ENCODE peak calls at places on chromosomes 13 and 19, in ten cellular contexts. D is iPS-NIHi11; R is hippocampal formation; Y is brain microvascular endothelial cell; X is amygdala; F is NAMALWA; P is esophagus muscularis mucosa; O is dorsolateral prefrontal cortex; C is CD4-positive, CD25-positive, alpha-beta regulatory T cell; E is substantia nigra. U is an unnamed sample.

GRCh38 chr13:99258210-99258860 is at the start of gene GPR18:
- DNase-seq in Y (no peak), X (no peak), O (no peak), R (no peak), D (no peak), C (peak; percentile 88), P (no peak), E (no peak), F (peak; percentile 91), U (no peak)

GRCh38 chr13:74210693-74211393 is 76.6 kb upstream of the KLF12 start:
- DNase-seq in P (no peak), C (no peak), O (no peak), R (no peak), D (no peak), X (no peak), Y (peak; percentile 98), E (no peak), F (no peak), U (no peak)

GRCh38 chr13:105471683-105472082 is 1063.8 kb downstream of the EFNB2 start:
- DNase-seq in P (no peak), X (no peak), D (no peak), E (no peak), F (no peak), R (no peak), C (no peak), O (no peak), Y (no peak), U (no peak)

GRCh38 chr13:28611654-28612131 is 47.2 kb upstream of the POMP start:
- DNase-seq in O (no peak), P (no peak), X (no peak), E (no peak), R (no peak), Y (peak; percentile 21), F (no peak), D (no peak), C (peak; percentile 50), U (no peak)

GRCh38 chr19:3065675-3066357 is 3.5 kb upstream of the TLE5 start:
- DNase-seq in C (no peak), P (no peak), Y (no peak), R (no peak), F (peak; percentile 87), E (no peak), X (no peak), D (no peak), O (no peak), U (no peak)

GRCh38 chr19:29277107-29277506 is 64.2 kb upstream of the UQCRFS1 start:
- DNase-seq in Y (no peak), F (peak; percentile 59), E (no peak), C (peak; percentile 79), X (no peak), P (no peak), D (peak; percentile 71), O (no peak), R (no peak), U (no peak)

GRCh38 chr13:49627831-49628652 is at the start of gene ARL11:
- DNase-seq in D (peak; percentile 82), C (peak; percentile 68), O (no peak), X (no peak), P (no peak), F (peak; percentile 92), Y (no peak), E (peak; percentile 30), R (peak; percentile 31), U (peak; percentile 49)

GRCh38 chr19:8161135-8161646 is 11.8 kb upstream of the FBN3 start:
- DNase-seq in R (peak; percentile 5), C (peak; percentile 51), P (no peak), X (no peak), E (no peak), Y (peak; percentile 12), O (peak; percentile 53), F (peak; percentile 80), D (peak; percentile 69), U (no peak)

GRCh38 chr19:1026189-1027019 is at the start of gene CNN2:
- DNase-seq in O (no peak), R (no peak), P (no peak), Y (peak; percentile 69), E (no peak), C (peak; percentile 73), X (no peak), D (peak; percentile 91), F (peak; percentile 59), U (peak; percentile 12)

GRCh38 chr19:42422576-42423461 is 4.4 kb downstream of the LIPE start:
- DNase-seq in E (no peak), O (peak; percentile 54), F (peak; percentile 78), X (no peak), C (peak; percentile 72), R (peak; percentile 79), Y (no peak), P (no peak), D (peak; percentile 52), U (peak; percentile 77)

GRCh38 chr19:452829-453228 is 8.0 kb downstream of the SHC2 start:
- DNase-seq in F (no peak), C (no peak), P (no peak), X (no peak), O (no peak), Y (no peak), E (no peak), D (no peak), R (no peak), U (no peak)

GRCh38 chr13:33626407-33626806 is 191.5 kb upstream of the RFC3 start:
- DNase-seq in R (no peak), O (no peak), X (no peak), E (no peak), C (no peak), F (no peak), Y (no peak), P (peak; percentile 17), D (no peak), U (no peak)

GRCh38 chr19:5341448-5341820 is 822 bp upstream of the PTPRS start:
- DNase-seq in O (no peak), P (no peak), C (no peak), Y (no peak), X (no peak), E (no peak), D (no peak), F (no peak), R (no peak), U (no peak)

GRCh38 chr13:91557328-91557727 is 158.9 kb downstream of the GPC5 start:
- DNase-seq in E (no peak), R (no peak), D (no peak), F (no peak), Y (no peak), C (no peak), O (no peak), X (no peak), P (no peak), U (no peak)

GRCh38 chr19:55447421-55448174 is 4.5 kb upstream of the SHISA7 start:
- DNase-seq in C (no peak), X (peak; percentile 53), R (peak; percentile 72), D (no peak), O (peak; percentile 94), Y (no peak), P (no peak), F (peak; percentile 59), E (peak; percentile 20), U (peak; percentile 66)

GRCh38 chr19:5686647-5687359 is 3.3 kb upstream of the RPL36 start:
- DNase-seq in C (peak; percentile 92), E (peak; percentile 84), P (peak; percentile 100), O (peak; percentile 91), D (peak; percentile 94), F (peak; percentile 97), Y (peak; percentile 90), R (peak; percentile 88), X (peak; percentile 81), U (peak; percentile 65)

GRCh38 chr19:2289714-2290435 is 7.9 kb upstream of the PEAK3 start:
- DNase-seq in C (peak; percentile 92), D (no peak), Y (no peak), P (no peak), X (no peak), E (no peak), R (no peak), F (peak; percentile 83), O (no peak), U (no peak)

GRCh38 chr19:18507021-18507726 is 14.7 kb downstream of the ELL start:
- DNase-seq in X (no peak), Y (no peak), C (peak; percentile 71), D (no peak), P (no peak), R (no peak), F (no peak), O (peak; percentile 79), E (no peak), U (no peak)

GRCh38 chr13:43156916-43157315 is 133.5 kb downstream of the DNAJC15 start:
- DNase-seq in Y (no peak), C (no peak), D (no peak), R (no peak), X (no peak), O (no peak), P (peak; percentile 86), F (no peak), E (no peak), U (no peak)

GRCh38 chr19:35268546-35269424 is at the start of gene USF2:
- DNase-seq in R (peak; percentile 68), C (peak; percentile 83), F (peak; percentile 75), E (peak; percentile 41), P (no peak), D (peak; percentile 76), Y (peak; percentile 41), X (peak; percentile 45), O (peak; percentile 84), U (peak; percentile 75)

U was measured in C1 segment of cervical spinal cord.